ENCODE peak calls at places on chromosomes 6 and 20, in six cellular contexts. One of them, this sample, is unnamed.

GRCh38 chr6:105111093-105111492 is 68.7 kb downstream of the POPDC3 start:
- DNase-seq in astrocyte of the cerebellum: no peak
- DNase-seq in sigmoid colon: no peak
- DNase-seq in foreskin fibroblast: no peak
- DNase-seq in GM12865: no peak
- DNase-seq in HepG2: no peak
- DNase-seq in this sample: no peak

GRCh38 chr6:168865522-168865921 is 388.1 kb downstream of the THBS2 start:
- DNase-seq in GM12865: no peak
- DNase-seq in HepG2: no peak
- DNase-seq in sigmoid colon: no peak
- DNase-seq in foreskin fibroblast: no peak
- DNase-seq in astrocyte of the cerebellum: no peak
- DNase-seq in this sample: no peak

GRCh38 chr6:157981132-157981394 is 600 bp upstream of the SYNJ2 start:
- DNase-seq in sigmoid colon: peak
- DNase-seq in foreskin fibroblast: no peak
- DNase-seq in astrocyte of the cerebellum: no peak
- DNase-seq in GM12865: peak
- DNase-seq in HepG2: no peak
- DNase-seq in this sample: no peak

GRCh38 chr20:4601630-4602296 is 119.9 kb upstream of the PRND start:
- DNase-seq in GM12865: no peak
- DNase-seq in sigmoid colon: peak
- DNase-seq in astrocyte of the cerebellum: no peak
- DNase-seq in HepG2: no peak
- DNase-seq in foreskin fibroblast: peak
- DNase-seq in this sample: no peak

GRCh38 chr6:121522771-121523386 is 87.4 kb downstream of the GJA1 start:
- DNase-seq in astrocyte of the cerebellum: no peak
- DNase-seq in foreskin fibroblast: peak
- DNase-seq in GM12865: no peak
- DNase-seq in sigmoid colon: no peak
- DNase-seq in HepG2: no peak
- DNase-seq in this sample: no peak

GRCh38 chr20:62880147-62880934 is 18.7 kb upstream of the TCFL5 start:
- DNase-seq in foreskin fibroblast: no peak
- DNase-seq in astrocyte of the cerebellum: no peak
- DNase-seq in GM12865: no peak
- DNase-seq in sigmoid colon: no peak
- DNase-seq in HepG2: no peak
- DNase-seq in this sample: no peak

GRCh38 chr6:85459224-85459901 is 9.5 kb downstream of the NT5E start:
- DNase-seq in foreskin fibroblast: peak
- DNase-seq in sigmoid colon: no peak
- DNase-seq in HepG2: no peak
- DNase-seq in astrocyte of the cerebellum: peak
- DNase-seq in GM12865: no peak
- DNase-seq in this sample: no peak

GRCh38 chr6:129507846-129508245 is 202.1 kb downstream of the ARHGAP18 start:
- DNase-seq in astrocyte of the cerebellum: no peak
- DNase-seq in sigmoid colon: no peak
- DNase-seq in GM12865: no peak
- DNase-seq in foreskin fibroblast: no peak
- DNase-seq in HepG2: no peak
- DNase-seq in this sample: no peak

GRCh38 chr6:122130026-122130348 is 269.5 kb upstream of the HSF2 start:
- DNase-seq in sigmoid colon: no peak
- DNase-seq in GM12865: no peak
- DNase-seq in HepG2: no peak
- DNase-seq in foreskin fibroblast: peak
- DNase-seq in astrocyte of the cerebellum: no peak
- DNase-seq in this sample: no peak

GRCh38 chr20:23257848-23258746 is 92.5 kb upstream of the NXT1 start:
- DNase-seq in HepG2: no peak
- DNase-seq in sigmoid colon: no peak
- DNase-seq in GM12865: no peak
- DNase-seq in astrocyte of the cerebellum: peak
- DNase-seq in foreskin fibroblast: peak
- DNase-seq in this sample: no peak

GRCh38 chr20:64111841-64112641 is 4.7 kb upstream of the NPBWR2 start:
- DNase-seq in sigmoid colon: peak
- DNase-seq in astrocyte of the cerebellum: no peak
- DNase-seq in GM12865: no peak
- DNase-seq in HepG2: no peak
- DNase-seq in foreskin fibroblast: no peak
- DNase-seq in this sample: no peak

GRCh38 chr6:126258150-126258549 is 81.8 kb upstream of the CENPW start:
- DNase-seq in foreskin fibroblast: no peak
- DNase-seq in astrocyte of the cerebellum: no peak
- DNase-seq in GM12865: no peak
- DNase-seq in sigmoid colon: no peak
- DNase-seq in HepG2: no peak
- DNase-seq in this sample: no peak

GRCh38 chr6:106973018-106973840 is 1.3 kb downstream of the CD24 start:
- DNase-seq in astrocyte of the cerebellum: no peak
- DNase-seq in HepG2: no peak
- DNase-seq in foreskin fibroblast: no peak
- DNase-seq in GM12865: no peak
- DNase-seq in sigmoid colon: no peak
- DNase-seq in this sample: peak

GRCh38 chr20:63264519-63264918 is 8.1 kb upstream of the ARFGAP1 start:
- DNase-seq in sigmoid colon: no peak
- DNase-seq in astrocyte of the cerebellum: no peak
- DNase-seq in foreskin fibroblast: no peak
- DNase-seq in HepG2: no peak
- DNase-seq in GM12865: no peak
- DNase-seq in this sample: no peak

GRCh38 chr6:109695468-109695867 is 4.4 kb downstream of the FIG4 start:
- DNase-seq in GM12865: peak
- DNase-seq in sigmoid colon: no peak
- DNase-seq in HepG2: peak
- DNase-seq in astrocyte of the cerebellum: no peak
- DNase-seq in foreskin fibroblast: no peak
- DNase-seq in this sample: peak

GRCh38 chr20:46546293-46546692 is 4.2 kb downstream of the OCSTAMP start:
- DNase-seq in sigmoid colon: no peak
- DNase-seq in foreskin fibroblast: no peak
- DNase-seq in HepG2: no peak
- DNase-seq in astrocyte of the cerebellum: no peak
- DNase-seq in GM12865: no peak
- DNase-seq in this sample: no peak

GRCh38 chr6:31821301-31822037 is 6.1 kb upstream of the HSPA1B start:
- DNase-seq in foreskin fibroblast: peak
- DNase-seq in sigmoid colon: peak
- DNase-seq in GM12865: peak
- DNase-seq in HepG2: no peak
- DNase-seq in astrocyte of the cerebellum: no peak
- DNase-seq in this sample: peak

GRCh38 chr20:33658510-33658909 is 3.6 kb upstream of the C20orf144 start:
- DNase-seq in GM12865: no peak
- DNase-seq in astrocyte of the cerebellum: no peak
- DNase-seq in HepG2: no peak
- DNase-seq in sigmoid colon: no peak
- DNase-seq in foreskin fibroblast: no peak
- DNase-seq in this sample: no peak

GRCh38 chr6:124482071-124482491 is 480.2 kb upstream of the RNF217 start:
- DNase-seq in foreskin fibroblast: no peak
- DNase-seq in astrocyte of the cerebellum: peak
- DNase-seq in HepG2: no peak
- DNase-seq in GM12865: no peak
- DNase-seq in sigmoid colon: no peak
- DNase-seq in this sample: no peak

GRCh38 chr6:127288705-127289104 is 22.0 kb downstream of the RNF146 start:
- DNase-seq in astrocyte of the cerebellum: no peak
- DNase-seq in GM12865: no peak
- DNase-seq in sigmoid colon: no peak
- DNase-seq in HepG2: no peak
- DNase-seq in foreskin fibroblast: no peak
- DNase-seq in this sample: no peak

GRCh38 chr6:111758608-111759293 is 114.5 kb downstream of the FYN start:
- DNase-seq in HepG2: no peak
- DNase-seq in astrocyte of the cerebellum: no peak
- DNase-seq in GM12865: no peak
- DNase-seq in foreskin fibroblast: no peak
- DNase-seq in sigmoid colon: no peak
- DNase-seq in this sample: peak

GRCh38 chr6:47737406-47737805 is 39.0 kb downstream of the ADGRF4 start:
- DNase-seq in sigmoid colon: no peak
- DNase-seq in GM12865: no peak
- DNase-seq in astrocyte of the cerebellum: no peak
- DNase-seq in foreskin fibroblast: no peak
- DNase-seq in HepG2: no peak
- DNase-seq in this sample: no peak

GRCh38 chr20:51195419-51195901 is 172.6 kb upstream of the KCNG1 start:
- DNase-seq in HepG2: no peak
- DNase-seq in foreskin fibroblast: peak
- DNase-seq in astrocyte of the cerebellum: peak
- DNase-seq in sigmoid colon: no peak
- DNase-seq in GM12865: no peak
- DNase-seq in this sample: no peak

GRCh38 chr20:11454966-11455799 is 462.5 kb upstream of the BTBD3 start:
- DNase-seq in foreskin fibroblast: peak
- DNase-seq in GM12865: peak
- DNase-seq in HepG2: no peak
- DNase-seq in astrocyte of the cerebellum: peak
- DNase-seq in sigmoid colon: no peak
- DNase-seq in this sample: no peak

GRCh38 chr6:63744810-63745209 is 109.2 kb downstream of the PHF3 start:
- DNase-seq in sigmoid colon: no peak
- DNase-seq in foreskin fibroblast: no peak
- DNase-seq in GM12865: no peak
- DNase-seq in HepG2: no peak
- DNase-seq in astrocyte of the cerebellum: no peak
- DNase-seq in this sample: no peak

GRCh38 chr6:167235005-167235404 is 56.1 kb upstream of the UNC93A start:
- DNase-seq in sigmoid colon: no peak
- DNase-seq in astrocyte of the cerebellum: no peak
- DNase-seq in foreskin fibroblast: no peak
- DNase-seq in GM12865: no peak
- DNase-seq in HepG2: no peak
- DNase-seq in this sample: no peak

GRCh38 chr6:134937426-134937825 is 12.5 kb downstream of the ALDH8A1 start:
- DNase-seq in astrocyte of the cerebellum: peak
- DNase-seq in GM12865: no peak
- DNase-seq in sigmoid colon: no peak
- DNase-seq in HepG2: no peak
- DNase-seq in foreskin fibroblast: no peak
- DNase-seq in this sample: no peak

DNA sequence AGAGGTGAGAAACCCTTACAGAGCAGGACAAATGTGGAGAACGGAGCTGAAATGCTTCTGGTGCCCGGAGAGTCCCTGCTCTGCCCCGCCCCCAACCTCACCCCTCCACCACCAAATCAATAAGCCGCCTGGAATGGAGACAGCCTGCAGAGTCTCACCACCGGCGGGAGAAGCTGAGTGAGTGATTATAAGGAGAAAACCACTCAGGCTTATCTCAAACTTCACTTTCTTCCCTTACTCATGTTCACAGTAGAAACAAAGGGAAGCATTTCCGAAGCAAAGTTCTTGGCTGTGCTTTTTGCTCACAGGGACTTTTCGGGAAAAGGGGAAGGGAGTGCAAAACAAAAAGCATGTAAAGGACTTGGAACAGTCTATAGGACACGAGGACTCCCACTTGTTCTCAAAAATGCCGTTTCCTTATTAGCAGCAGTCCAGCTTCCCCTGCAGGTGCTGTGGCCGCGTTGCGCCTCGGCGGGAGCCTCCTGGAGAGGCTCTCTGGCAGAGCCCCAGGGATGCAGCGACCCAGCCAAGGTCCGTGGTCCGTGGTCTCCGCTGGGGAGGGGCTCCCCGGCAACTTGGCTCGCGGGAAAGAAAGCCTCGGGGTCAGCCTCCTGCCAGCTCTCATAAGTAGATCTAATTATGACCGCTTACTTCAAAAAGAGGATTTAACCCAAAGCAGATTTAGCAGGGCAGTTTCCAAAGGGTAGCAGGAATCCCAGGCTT is 64.8 kb upstream of the TMEM30A start:
- DNase-seq in sigmoid colon: no peak
- DNase-seq in GM12865: peak
- DNase-seq in astrocyte of the cerebellum: peak
- DNase-seq in HepG2: no peak
- DNase-seq in foreskin fibroblast: peak
- DNase-seq in this sample: no peak
- TF ChIP-seq CTCF in sigmoid colon: no peak
- TF ChIP-seq CTCF in GM12865: peak
- TF ChIP-seq CTCF in astrocyte of the cerebellum: peak
- TF ChIP-seq CTCF in HepG2: no peak
- TF ChIP-seq CTCF in foreskin fibroblast: no peak
- TF ChIP-seq CTCF in this sample: no peak

GRCh38 chr6:56062856-56063255 is 184.5 kb downstream of the COL21A1 start:
- DNase-seq in GM12865: no peak
- DNase-seq in sigmoid colon: no peak
- DNase-seq in HepG2: no peak
- DNase-seq in astrocyte of the cerebellum: no peak
- DNase-seq in foreskin fibroblast: no peak
- DNase-seq in this sample: no peak
- TF ChIP-seq CTCF in GM12865: no peak
- TF ChIP-seq CTCF in sigmoid colon: no peak
- TF ChIP-seq CTCF in HepG2: no peak
- TF ChIP-seq CTCF in astrocyte of the cerebellum: no peak
- TF ChIP-seq CTCF in foreskin fibroblast: no peak
- TF ChIP-seq CTCF in this sample: no peak

GRCh38 chr20:9517297-9518134 is 3.1 kb downstream of the LAMP5 start:
- DNase-seq in astrocyte of the cerebellum: no peak
- DNase-seq in sigmoid colon: no peak
- DNase-seq in HepG2: no peak
- DNase-seq in foreskin fibroblast: no peak
- DNase-seq in GM12865: no peak
- DNase-seq in this sample: no peak
- TF ChIP-seq CTCF in astrocyte of the cerebellum: peak
- TF ChIP-seq CTCF in sigmoid colon: no peak
- TF ChIP-seq CTCF in HepG2: no peak
- TF ChIP-seq CTCF in foreskin fibroblast: no peak
- TF ChIP-seq CTCF in GM12865: no peak
- TF ChIP-seq CTCF in this sample: no peak

DNA sequence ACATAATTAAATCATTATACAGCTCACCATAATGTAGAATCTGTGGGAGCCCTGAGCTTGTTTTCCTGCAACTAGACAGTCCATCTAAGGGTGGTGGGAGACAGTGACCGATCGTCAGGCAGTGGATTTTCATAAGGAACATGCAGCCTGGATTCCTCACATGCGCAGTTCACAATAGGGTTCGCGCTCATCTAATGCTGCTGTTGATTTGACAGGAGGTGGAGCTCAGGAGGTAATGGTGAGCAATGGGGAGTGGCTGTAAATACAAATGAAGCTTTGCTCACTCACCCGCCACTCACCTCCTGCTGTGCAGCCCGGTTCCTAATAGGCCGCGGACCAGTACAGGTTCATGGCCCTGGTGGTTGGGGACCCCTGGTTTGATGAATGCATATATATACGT is 141.5 kb downstream of the TBC1D7 start:
- DNase-seq in GM12865: no peak
- DNase-seq in foreskin fibroblast: no peak
- DNase-seq in HepG2: no peak
- DNase-seq in astrocyte of the cerebellum: no peak
- DNase-seq in sigmoid colon: no peak
- DNase-seq in this sample: no peak
- TF ChIP-seq CTCF in GM12865: no peak
- TF ChIP-seq CTCF in foreskin fibroblast: no peak
- TF ChIP-seq CTCF in HepG2: no peak
- TF ChIP-seq CTCF in astrocyte of the cerebellum: no peak
- TF ChIP-seq CTCF in sigmoid colon: no peak
- TF ChIP-seq CTCF in this sample: no peak